ENCODE peak calls at places on chromosomes 3 and 15, in six cellular contexts. F is Daoy, G is NCI-H1092 treated with DMSO at 0.1 percent for 48 hours, O is epithelial cell of esophagus, H is mesendoderm, C is HEK293T. U is an unnamed sample.

GRCh38 chr3:187150599-187150998 is 11.3 kb upstream of the RPL39L start:
- DNase-seq in F (no peak), O (peak; percentile 10), H (peak; percentile 57), C (no peak), G (no peak), U (peak; percentile 32)

GRCh38 chr15:38651328-38652038 is 86.9 kb upstream of the RASGRP1 start:
- DNase-seq in O (peak; percentile 50), F (no peak), G (no peak), H (peak; percentile 57), C (no peak), U (no peak)

GRCh38 chr3:65979731-65980130 is 59.0 kb downstream of the MAGI1 start:
- DNase-seq in H (no peak), C (no peak), F (no peak), O (no peak), G (no peak), U (no peak)

GRCh38 chr15:73346735-73347312 is 21.9 kb downstream of the HCN4 start:
- DNase-seq in H (peak; percentile 74), C (peak; percentile 69), G (no peak), F (peak; percentile 71), O (peak; percentile 78), U (peak; percentile 52)

GRCh38 chr3:151047636-151048035 is 37.8 kb upstream of the MED12L start:
- DNase-seq in G (no peak), F (peak; percentile 13), C (peak; percentile 15), O (peak; percentile 16), H (peak; percentile 82), U (no peak)

GRCh38 chr3:171116802-171117395 is 90.4 kb upstream of the SLC2A2 start:
- DNase-seq in H (peak; percentile 22), F (no peak), O (no peak), C (no peak), G (no peak), U (no peak)

GRCh38 chr3:13081603-13082360 is 8.6 kb upstream of the IQSEC1 start:
- DNase-seq in F (no peak), C (no peak), H (no peak), O (no peak), G (peak; percentile 61), U (no peak)

GRCh38 chr3:50825841-50826240 is 151.1 kb downstream of the DOCK3 start:
- DNase-seq in O (no peak), H (no peak), F (no peak), G (no peak), C (no peak), U (no peak)

GRCh38 chr3:127407026-127407939 is 119.4 kb upstream of the PRR20G start:
- DNase-seq in O (no peak), G (no peak), F (no peak), C (no peak), H (no peak), U (no peak)

GRCh38 chr3:57951106-57951882 is 56.9 kb upstream of the FLNB start:
- DNase-seq in G (no peak), C (peak; percentile 41), H (peak; percentile 53), F (peak; percentile 83), O (peak; percentile 82), U (no peak)

GRCh38 chr3:13879102-13879945 is 547 bp downstream of the WNT7A start:
- DNase-seq in O (peak; percentile 53), F (peak; percentile 17), H (peak; percentile 56), C (peak; percentile 21), G (no peak), U (no peak)

GRCh38 chr3:141093971-141094401 is 42.8 kb downstream of the SPSB4 start:
- DNase-seq in H (no peak), G (peak; percentile 51), F (peak; percentile 29), O (peak; percentile 67), C (no peak), U (no peak)

GRCh38 chr3:178551916-178552321 is 15.7 kb downstream of the KCNMB2 start:
- DNase-seq in H (no peak), F (peak; percentile 25), O (no peak), G (no peak), C (no peak), U (no peak)

GRCh38 chr3:34212175-34212574 is 413.7 kb downstream of the PDCD6IP start:
- DNase-seq in F (peak; percentile 7), O (peak; percentile 1), H (no peak), C (no peak), G (no peak), U (no peak)

GRCh38 chr3:126118591-126118990 is 34.7 kb upstream of the SLC41A3 start:
- DNase-seq in C (no peak), F (no peak), O (no peak), G (no peak), H (no peak), U (no peak)

GRCh38 chr3:37183375-37183831 is 9.0 kb upstream of the LRRFIP2 start:
- DNase-seq in O (peak; percentile 98), H (peak; percentile 31), G (no peak), F (peak; percentile 78), C (no peak), U (no peak)

GRCh38 chr3:142267269-142267668 is 41.9 kb upstream of the GK5 start:
- DNase-seq in H (no peak), G (no peak), O (no peak), C (no peak), F (no peak), U (no peak)

GRCh38 chr3:185824051-185824466 is 783 bp downstream of the IGF2BP2 start:
- DNase-seq in C (no peak), H (peak; percentile 54), O (no peak), F (peak; percentile 46), G (no peak), U (no peak)

GRCh38 chr3:192514754-192515660 is 212.3 kb downstream of the FGF12 start:
- DNase-seq in F (peak; percentile 49), C (peak; percentile 35), O (peak; percentile 23), G (peak; percentile 62), H (peak; percentile 89), U (no peak)

GRCh38 chr3:52053307-52054304 is 2.8 kb downstream of the DUSP7 start:
- DNase-seq in C (no peak), G (no peak), O (peak; percentile 100), H (peak; percentile 38), F (peak; percentile 33), U (no peak)

GRCh38 chr3:14770591-14770990 is 48.2 kb upstream of the FGD5 start:
- DNase-seq in C (no peak), H (no peak), O (no peak), G (no peak), F (no peak), U (no peak)

GRCh38 chr3:139676634-139677197 is 1.1 kb downstream of the NMNAT3 start:
- DNase-seq in F (no peak), H (no peak), G (no peak), C (no peak), O (no peak), U (no peak)